ENCODE peak calls at places on chromosomes 2 and 18, in nine cellular contexts. P is heart left ventricle; B is NCI-H774; N is HCEC 1CT; G is lung; U is colonic mucosa; T is IMR-90; I is activated naive CD8-positive, alpha-beta T cell treated with anti-CD3 and anti-CD28 coated beads for 36 hours; F is HL-60. D is an unnamed sample.

GRCh38 chr2:113284481-113284880 is 5.8 kb upstream of the PAX8 start:
- DNase-seq in P (no peak), B (no peak), N (peak; percentile 49), G (no peak), U (no peak), T (peak; percentile 24), I (no peak), F (no peak), D (peak; percentile 74)

GRCh38 chr2:98468621-98469236 is 24.1 kb downstream of the INPP4A start:
- DNase-seq in P (no peak), B (no peak), N (no peak), G (no peak), U (no peak), T (peak; percentile 65), I (peak; percentile 71), F (no peak), D (peak; percentile 27)

GRCh38 chr2:75982750-75983149 is 272.0 kb upstream of the GCFC2 start:
- DNase-seq in P (no peak), B (no peak), N (no peak), G (no peak), U (no peak), T (no peak), I (no peak), F (no peak), D (no peak)

GRCh38 chr2:109331864-109332848 is 203.2 kb downstream of the SH3RF3 start:
- DNase-seq in P (peak; percentile 75), B (no peak), N (peak; percentile 98), G (peak; percentile 75), U (peak; percentile 45), T (peak; percentile 96), I (no peak), F (peak; percentile 45), D (peak; percentile 98)

GRCh38 chr18:36201765-36202164 is 14.5 kb downstream of the MOCOS start:
- DNase-seq in P (no peak), B (no peak), N (no peak), G (no peak), U (no peak), T (no peak), I (no peak), F (no peak), D (no peak)

GRCh38 chr2:240472078-240472790 is 36.8 kb downstream of the GPC1 start:
- DNase-seq in P (peak; percentile 23), B (no peak), N (no peak), G (peak; percentile 26), U (no peak), T (no peak), I (no peak), F (no peak), D (no peak)

GRCh38 chr2:111618953-111619902 is 264.8 kb downstream of the ANAPC1 start:
- DNase-seq in P (no peak), B (no peak), N (peak; percentile 23), G (no peak), U (no peak), T (no peak), I (no peak), F (peak; percentile 95), D (no peak)

GRCh38 chr18:13614701-13615288 is 111.6 kb downstream of the FAM210A start:
- DNase-seq in P (no peak), B (no peak), N (no peak), G (peak; percentile 30), U (no peak), T (no peak), I (peak; percentile 38), F (no peak), D (no peak)

GRCh38 chr2:119384971-119385370 is 18.2 kb downstream of the DBI start:
- DNase-seq in P (no peak), B (no peak), N (no peak), G (no peak), U (no peak), T (no peak), I (no peak), F (no peak), D (no peak)

GRCh38 chr2:133442393-133442792 is 125.9 kb downstream of the NCKAP5 start:
- DNase-seq in P (no peak), B (no peak), N (no peak), G (no peak), U (no peak), T (no peak), I (no peak), F (no peak), D (no peak)

GRCh38 chr2:217691920-217692666 is 310.7 kb downstream of the TNS1 start:
- DNase-seq in P (peak; percentile 50), B (no peak), N (no peak), G (peak; percentile 40), U (no peak), T (peak; percentile 46), I (no peak), F (no peak), D (peak; percentile 91)

GRCh38 chr2:137927846-137928245 is 36.4 kb upstream of the HNMT start:
- DNase-seq in P (no peak), B (no peak), N (no peak), G (no peak), U (no peak), T (no peak), I (no peak), F (no peak), D (no peak)

GRCh38 chr2:64913357-64913869 is 75.8 kb upstream of the SLC1A4 start:
- DNase-seq in P (no peak), B (peak; percentile 37), N (no peak), G (no peak), U (peak; percentile 44), T (no peak), I (peak; percentile 24), F (no peak), D (peak; percentile 7)

GRCh38 chr2:61620244-61621159 is 82.3 kb upstream of the XPO1 start:
- DNase-seq in P (no peak), B (no peak), N (peak; percentile 69), G (no peak), U (no peak), T (peak; percentile 88), I (peak; percentile 3), F (peak; percentile 17), D (peak; percentile 87)

GRCh38 chr2:189829092-189829843 is 45.0 kb downstream of the PMS1 start:
- DNase-seq in P (no peak), B (no peak), N (no peak), G (no peak), U (no peak), T (peak; percentile 43), I (no peak), F (no peak), D (peak; percentile 54)

GRCh38 chr18:814300-815084 is 2.5 kb upstream of the YES1 start:
- DNase-seq in P (no peak), B (no peak), N (no peak), G (no peak), U (peak; percentile 32), T (no peak), I (no peak), F (no peak), D (no peak)

GRCh38 chr2:240732911-240733622 is 41.4 kb downstream of the AQP12A start:
- DNase-seq in P (no peak), B (no peak), N (no peak), G (no peak), U (no peak), T (no peak), I (no peak), F (no peak), D (no peak)

GRCh38 chr2:135948642-135949355 is 36.6 kb downstream of the DARS1 start:
- DNase-seq in P (no peak), B (no peak), N (peak; percentile 85), G (no peak), U (no peak), T (peak; percentile 83), I (peak; percentile 28), F (no peak), D (peak; percentile 67)

GRCh38 chr2:189308056-189308790 is 128.7 kb upstream of the COL5A2 start:
- DNase-seq in P (no peak), B (no peak), N (no peak), G (no peak), U (no peak), T (no peak), I (no peak), F (no peak), D (no peak)

GRCh38 chr2:21772624-21773023 is 648.9 kb downstream of the TDRD15 start:
- DNase-seq in P (no peak), B (no peak), N (peak; percentile 97), G (no peak), U (no peak), T (peak; percentile 98), I (no peak), F (no peak), D (peak; percentile 86)

GRCh38 chr2:148253716-148254115 is 232.8 kb downstream of the MBD5 start:
- DNase-seq in P (no peak), B (no peak), N (no peak), G (no peak), U (no peak), T (peak; percentile 48), I (no peak), F (no peak), D (no peak)

GRCh38 chr2:26738481-26738880 is 25.6 kb upstream of the SLC35F6 start:
- DNase-seq in P (no peak), B (no peak), N (no peak), G (no peak), U (no peak), T (no peak), I (no peak), F (no peak), D (no peak)

GRCh38 chr2:233418052-233418760 is 63.9 kb downstream of the DGKD start:
- DNase-seq in P (no peak), B (no peak), N (no peak), G (no peak), U (no peak), T (no peak), I (no peak), F (no peak), D (no peak)

GRCh38 chr2:226011716-226012115 is 612.2 kb downstream of the NYAP2 start:
- DNase-seq in P (no peak), B (no peak), N (no peak), G (no peak), U (no peak), T (no peak), I (no peak), F (no peak), D (no peak)

GRCh38 chr2:175880-176800 is 87.7 kb downstream of the SH3YL1 start:
- DNase-seq in P (no peak), B (no peak), N (no peak), G (no peak), U (no peak), T (peak; percentile 1), I (peak; percentile 26), F (no peak), D (peak; percentile 18)

GRCh38 chr18:3603460-3604259 is 153.7 kb downstream of the TGIF1 start:
- DNase-seq in P (no peak), B (no peak), N (peak; percentile 98), G (no peak), U (no peak), T (peak; percentile 99), I (peak; percentile 9), F (peak; percentile 82), D (peak; percentile 98)

GRCh38 chr2:142052220-142052863 is 78.5 kb downstream of the LRP1B start:
- DNase-seq in P (no peak), B (no peak), N (no peak), G (no peak), U (no peak), T (no peak), I (no peak), F (no peak), D (no peak)

D was measured in EH.